ENCODE peak calls at places on chromosomes 6 and 20, in four cellular contexts. One of them, this sample, is unnamed.

GRCh38 chr6:43774776-43775583 is 5.0 kb downstream of the VEGFA start:
- DNase-seq in stomach: peak; percentile 87
- DNase-seq in left lung: peak; percentile 78
- DNase-seq in lower lobe of right lung: peak; percentile 87
- DNase-seq in this sample: peak; percentile 54

GRCh38 chr20:3739926-3740599 is 7.6 kb downstream of the HSPA12B start:
- DNase-seq in left lung: no peak
- DNase-seq in stomach: no peak
- DNase-seq in lower lobe of right lung: no peak
- DNase-seq in this sample: no peak

GRCh38 chr6:26103141-26103769 is 16.0 kb downstream of the HFE start:
- DNase-seq in stomach: no peak
- DNase-seq in left lung: no peak
- DNase-seq in lower lobe of right lung: no peak
- DNase-seq in this sample: no peak

GRCh38 chr20:20003088-20003954 is 13.8 kb upstream of the NAA20 start:
- DNase-seq in left lung: peak; percentile 50
- DNase-seq in stomach: no peak
- DNase-seq in lower lobe of right lung: no peak
- DNase-seq in this sample: no peak

GRCh38 chr6:158015545-158015944 is 33.9 kb downstream of the SYNJ2 start:
- DNase-seq in left lung: no peak
- DNase-seq in lower lobe of right lung: no peak
- DNase-seq in stomach: no peak
- DNase-seq in this sample: no peak

GRCh38 chr20:51446656-51447055 is 95.9 kb downstream of the NFATC2 start:
- DNase-seq in lower lobe of right lung: no peak
- DNase-seq in stomach: no peak
- DNase-seq in left lung: no peak
- DNase-seq in this sample: no peak

GRCh38 chr20:61608275-61609085 is 356.4 kb downstream of the CDH4 start:
- DNase-seq in stomach: no peak
- DNase-seq in lower lobe of right lung: peak; percentile 18
- DNase-seq in left lung: no peak
- DNase-seq in this sample: no peak

GRCh38 chr6:133377219-133377618 is 136.1 kb downstream of the EYA4 start:
- DNase-seq in left lung: no peak
- DNase-seq in lower lobe of right lung: no peak
- DNase-seq in stomach: no peak
- DNase-seq in this sample: no peak

GRCh38 chr20:33518071-33518470 is 28.2 kb downstream of the CBFA2T2 start:
- DNase-seq in left lung: no peak
- DNase-seq in stomach: no peak
- DNase-seq in lower lobe of right lung: no peak
- DNase-seq in this sample: no peak

GRCh38 chr6:147856687-147857086 is 348.2 kb downstream of the SAMD5 start:
- DNase-seq in lower lobe of right lung: no peak
- DNase-seq in stomach: no peak
- DNase-seq in left lung: no peak
- DNase-seq in this sample: no peak

GRCh38 chr20:33407796-33408195 is 6.5 kb upstream of the CDK5RAP1 start:
- DNase-seq in left lung: no peak
- DNase-seq in lower lobe of right lung: no peak
- DNase-seq in stomach: no peak
- DNase-seq in this sample: no peak

GRCh38 chr6:66478705-66479104 is 771.7 kb upstream of the EYS start:
- DNase-seq in stomach: no peak
- DNase-seq in lower lobe of right lung: no peak
- DNase-seq in left lung: no peak
- DNase-seq in this sample: no peak

GRCh38 chr20:17657079-17657825 is 24.8 kb downstream of the RRBP1 start:
- DNase-seq in lower lobe of right lung: no peak
- DNase-seq in stomach: no peak
- DNase-seq in left lung: no peak
- DNase-seq in this sample: no peak
- H3K27me3 ChIP-seq in lower lobe of right lung: no peaks in the 10 kb centered on the region
- H3K27me3 ChIP-seq in stomach: no peaks in the 10 kb centered on the region
- H3K27me3 ChIP-seq in left lung: no peaks in the 10 kb centered on the region
- H3K27me3 ChIP-seq in this sample: no peaks in the 10 kb centered on the region

GRCh38 chr20:41424025-41424424 is 57.4 kb upstream of the EMILIN3 start:
- DNase-seq in left lung: no peak
- DNase-seq in lower lobe of right lung: no peak
- DNase-seq in stomach: no peak
- DNase-seq in this sample: no peak

GRCh38 chr20:41426361-41426900 is 59.8 kb upstream of the EMILIN3 start:
- DNase-seq in stomach: no peak
- DNase-seq in lower lobe of right lung: no peak
- DNase-seq in left lung: no peak
- DNase-seq in this sample: no peak

GRCh38 chr20:41425180-41425884 is 58.7 kb upstream of the EMILIN3 start:
- DNase-seq in lower lobe of right lung: no peak
- DNase-seq in left lung: no peak
- DNase-seq in stomach: no peak
- DNase-seq in this sample: no peak

GRCh38 chr20:41423026-41423425 is 56.4 kb upstream of the EMILIN3 start:
- DNase-seq in left lung: no peak
- DNase-seq in stomach: no peak
- DNase-seq in lower lobe of right lung: no peak
- DNase-seq in this sample: no peak

DNA sequence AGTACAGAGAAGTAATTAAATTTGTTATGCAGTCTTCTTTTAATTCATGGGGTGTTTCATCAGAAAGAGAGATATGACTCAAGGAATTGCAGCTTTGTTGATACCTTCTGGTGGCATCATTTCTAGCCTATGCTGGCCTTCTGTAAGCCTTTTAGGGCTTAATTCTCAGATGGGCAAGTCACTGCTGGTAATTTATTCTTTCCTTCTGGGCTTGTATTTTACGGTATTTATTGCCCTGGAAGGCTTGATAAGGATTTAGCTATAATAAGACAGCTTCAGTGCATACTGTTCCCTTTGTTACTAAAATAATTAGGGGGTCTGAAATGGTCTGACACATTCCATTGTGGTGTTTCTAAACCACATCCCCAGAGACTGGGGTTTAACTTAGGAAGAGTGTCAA is 57.9 kb upstream of the EMILIN3 start:
- DNase-seq in left lung: no peak
- DNase-seq in lower lobe of right lung: no peak
- DNase-seq in stomach: no peak
- DNase-seq in this sample: no peak
- H3K27ac ChIP-seq in left lung: no peak overlapping the region
- H3K27ac ChIP-seq in lower lobe of right lung: no peak overlapping the region
- H3K27ac ChIP-seq in stomach: peak overlapping the region; percentile 48
- H3K27ac ChIP-seq in this sample: no peak overlapping the region

GRCh38 chr20:58701431-58702160 is 9.0 kb downstream of the NPEPL1 start:
- DNase-seq in left lung: peak; percentile 18
- DNase-seq in lower lobe of right lung: no peak
- DNase-seq in stomach: no peak
- DNase-seq in this sample: no peak

GRCh38 chr20:58700823-58701222 is 8.2 kb downstream of the NPEPL1 start:
- DNase-seq in stomach: no peak
- DNase-seq in lower lobe of right lung: no peak
- DNase-seq in left lung: peak; percentile 22
- DNase-seq in this sample: no peak

GRCh38 chr20:58698741-58699141 is 6.1 kb downstream of the NPEPL1 start:
- DNase-seq in left lung: peak; percentile 27
- DNase-seq in lower lobe of right lung: no peak
- DNase-seq in stomach: no peak
- DNase-seq in this sample: no peak

GRCh38 chr20:58699246-58700107 is 6.9 kb downstream of the NPEPL1 start:
- DNase-seq in stomach: no peak
- DNase-seq in lower lobe of right lung: no peak
- DNase-seq in left lung: peak; percentile 30
- DNase-seq in this sample: no peak

GRCh38 chr20:58700121-58700780 is 7.7 kb downstream of the NPEPL1 start:
- DNase-seq in lower lobe of right lung: no peak
- DNase-seq in left lung: peak; percentile 11
- DNase-seq in stomach: no peak
- DNase-seq in this sample: no peak
- H3K36me3 ChIP-seq in lower lobe of right lung: peaks cover 91% of the 10 kb centered on the region
- H3K36me3 ChIP-seq in left lung: no peaks in the 10 kb centered on the region
- H3K36me3 ChIP-seq in stomach: peaks cover 99% of the 10 kb centered on the region
- H3K36me3 ChIP-seq in this sample: peaks cover 43% of the 10 kb centered on the region

GRCh38 chr6:149964243-149965190 is 774 bp downstream of the ULBP1 start:
- DNase-seq in left lung: no peak
- DNase-seq in stomach: no peak
- DNase-seq in lower lobe of right lung: no peak
- DNase-seq in this sample: no peak

GRCh38 chr6:149963212-149963461 is 606 bp upstream of the ULBP1 start:
- DNase-seq in left lung: no peak
- DNase-seq in stomach: no peak
- DNase-seq in lower lobe of right lung: no peak
- DNase-seq in this sample: peak; percentile 19

GRCh38 chr6:149963462-149964242 is at the start of gene ULBP1:
- DNase-seq in stomach: peak; percentile 64
- DNase-seq in left lung: peak; percentile 88
- DNase-seq in lower lobe of right lung: peak; percentile 92
- DNase-seq in this sample: peak; percentile 55

GRCh38 chr6:149961728-149962425 is 1.9 kb upstream of the ULBP1 start:
- DNase-seq in left lung: no peak
- DNase-seq in stomach: no peak
- DNase-seq in lower lobe of right lung: no peak
- DNase-seq in this sample: no peak

DNA sequence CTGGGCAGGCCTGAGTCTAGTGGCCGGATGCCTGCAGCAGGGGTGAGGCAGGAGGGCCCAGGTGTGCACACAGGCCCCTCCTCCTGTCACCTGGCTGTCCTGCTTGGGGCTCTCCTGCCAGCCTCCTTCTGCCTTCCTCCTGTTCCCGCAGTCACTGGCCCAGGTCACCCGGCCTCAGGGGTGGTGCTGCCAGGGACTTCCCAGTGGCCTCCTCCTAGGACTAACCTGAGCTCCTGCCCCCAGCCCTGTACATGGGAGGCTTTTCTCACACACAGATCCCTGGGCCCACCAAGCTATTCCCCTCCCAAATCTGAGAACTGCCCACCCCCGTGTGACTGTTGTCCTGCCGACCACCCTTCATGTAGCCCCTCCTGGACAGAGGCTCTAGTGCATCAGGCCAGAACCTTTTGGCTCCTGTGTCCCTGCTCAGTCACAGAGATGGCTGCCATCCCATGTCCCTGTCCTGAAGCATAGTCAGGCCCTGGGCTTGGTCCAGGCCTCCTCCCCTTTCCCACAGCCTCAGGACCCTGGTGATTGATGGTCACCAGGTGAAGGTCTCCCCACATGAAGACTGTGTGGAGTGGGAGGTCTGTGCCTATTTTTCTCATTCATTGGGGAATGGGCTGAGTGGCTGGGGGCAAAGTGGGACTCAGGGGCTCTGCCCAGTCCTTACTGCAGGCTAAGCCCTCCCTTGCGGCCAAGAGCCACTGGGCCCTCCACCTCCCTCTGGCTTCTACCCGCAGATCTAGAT is 1.1 kb upstream of the ULBP1 start:
- DNase-seq in stomach: no peak
- DNase-seq in left lung: no peak
- DNase-seq in lower lobe of right lung: no peak
- DNase-seq in this sample: no peak
- H3K27me3 ChIP-seq in stomach: peaks cover 63% of the 10 kb centered on the region
- H3K27me3 ChIP-seq in left lung: peaks cover 98% of the 10 kb centered on the region
- H3K27me3 ChIP-seq in lower lobe of right lung: peaks cover 53% of the 10 kb centered on the region
- H3K27me3 ChIP-seq in this sample: peaks cover 49% of the 10 kb centered on the region

GRCh38 chr6:33075208-33075567 is 602 bp upstream of the HLA-DPB1 start:
- DNase-seq in left lung: no peak
- DNase-seq in stomach: no peak
- DNase-seq in lower lobe of right lung: no peak
- DNase-seq in this sample: no peak

GRCh38 chr6:33076406-33076934 is 680 bp downstream of the HLA-DPB1 start:
- DNase-seq in stomach: no peak
- DNase-seq in lower lobe of right lung: no peak
- DNase-seq in left lung: no peak
- DNase-seq in this sample: no peak

GRCh38 chr6:33073431-33073871 is at the start of gene HLA-DPA1:
- DNase-seq in stomach: peak; percentile 63
- DNase-seq in lower lobe of right lung: peak; percentile 54
- DNase-seq in left lung: peak; percentile 69
- DNase-seq in this sample: peak; percentile 24

GRCh38 chr6:33077908-33078307 is 2.1 kb downstream of the HLA-DPB1 start:
- DNase-seq in lower lobe of right lung: peak; percentile 64
- DNase-seq in left lung: no peak
- DNase-seq in stomach: no peak
- DNase-seq in this sample: no peak

GRCh38 chr6:33075568-33076405 is at the start of gene HLA-DPB1:
- DNase-seq in lower lobe of right lung: no peak
- DNase-seq in left lung: no peak
- DNase-seq in stomach: no peak
- DNase-seq in this sample: no peak
- H3K27ac ChIP-seq in lower lobe of right lung: peak within 1 kb of the TSS; percentile 90
- H3K27ac ChIP-seq in left lung: peak within 1 kb of the TSS; percentile 83
- H3K27ac ChIP-seq in stomach: peak within 1 kb of the TSS; percentile 77
- H3K27ac ChIP-seq in this sample: peak within 1 kb of the TSS; percentile 71

This sample was measured in effector memory CD4-positive, alpha-beta T cell.